ENCODE peak calls at places on chromosomes 2 and 18, in four cellular contexts. One of them, this sample, is unnamed.

GRCh38 chr2:121162893-121163292 is 122.1 kb downstream of the TFCP2L1 start:
- DNase-seq in mesenchymal stem cell: no peak
- DNase-seq in H9: no peak
- DNase-seq in neuronal stem cell: no peak
- DNase-seq in this sample: no peak

GRCh38 chr2:108820439-108820838 is 33.9 kb downstream of the CCDC138 start:
- DNase-seq in neuronal stem cell: no peak
- DNase-seq in mesenchymal stem cell: no peak
- DNase-seq in H9: no peak
- DNase-seq in this sample: no peak

GRCh38 chr2:98623657-98624056 is 15.3 kb downstream of the UNC50 start:
- DNase-seq in neuronal stem cell: no peak
- DNase-seq in H9: no peak
- DNase-seq in mesenchymal stem cell: no peak
- DNase-seq in this sample: no peak

GRCh38 chr2:60821587-60822302 is 59.6 kb upstream of the REL start:
- DNase-seq in mesenchymal stem cell: no peak
- DNase-seq in neuronal stem cell: no peak
- DNase-seq in H9: no peak
- DNase-seq in this sample: no peak

GRCh38 chr2:159249955-159250723 is 36.4 kb downstream of the WDSUB1 start:
- DNase-seq in mesenchymal stem cell: peak
- DNase-seq in neuronal stem cell: no peak
- DNase-seq in H9: no peak
- DNase-seq in this sample: no peak

GRCh38 chr2:237883951-237884392 is 24.5 kb downstream of the RAMP1 start:
- DNase-seq in neuronal stem cell: no peak
- DNase-seq in mesenchymal stem cell: no peak
- DNase-seq in H9: no peak
- DNase-seq in this sample: no peak

GRCh38 chr2:71932027-71932779 is 215.5 kb downstream of the CYP26B1 start:
- DNase-seq in neuronal stem cell: no peak
- DNase-seq in H9: peak
- DNase-seq in mesenchymal stem cell: no peak
- DNase-seq in this sample: no peak

GRCh38 chr2:218717262-218717661 is 6.6 kb downstream of the TTLL4 start:
- DNase-seq in mesenchymal stem cell: peak
- DNase-seq in H9: no peak
- DNase-seq in neuronal stem cell: no peak
- DNase-seq in this sample: no peak

GRCh38 chr2:74831693-74832530 is 2.0 kb upstream of the HK2 start:
- DNase-seq in H9: no peak
- DNase-seq in neuronal stem cell: no peak
- DNase-seq in mesenchymal stem cell: peak
- DNase-seq in this sample: no peak

GRCh38 chr2:157246212-157247067 is 11.1 kb upstream of the GALNT5 start:
- DNase-seq in neuronal stem cell: peak
- DNase-seq in H9: peak
- DNase-seq in mesenchymal stem cell: no peak
- DNase-seq in this sample: peak

GRCh38 chr18:11336241-11336640 is 186.9 kb upstream of the PIEZO2 start:
- DNase-seq in neuronal stem cell: no peak
- DNase-seq in mesenchymal stem cell: no peak
- DNase-seq in H9: no peak
- DNase-seq in this sample: no peak
- H2BK5ac ChIP-seq in neuronal stem cell: no peak
- H2BK5ac ChIP-seq in mesenchymal stem cell: no peak
- H2BK5ac ChIP-seq in H9: no peak
- H2BK5ac ChIP-seq in this sample: no peak

DNA sequence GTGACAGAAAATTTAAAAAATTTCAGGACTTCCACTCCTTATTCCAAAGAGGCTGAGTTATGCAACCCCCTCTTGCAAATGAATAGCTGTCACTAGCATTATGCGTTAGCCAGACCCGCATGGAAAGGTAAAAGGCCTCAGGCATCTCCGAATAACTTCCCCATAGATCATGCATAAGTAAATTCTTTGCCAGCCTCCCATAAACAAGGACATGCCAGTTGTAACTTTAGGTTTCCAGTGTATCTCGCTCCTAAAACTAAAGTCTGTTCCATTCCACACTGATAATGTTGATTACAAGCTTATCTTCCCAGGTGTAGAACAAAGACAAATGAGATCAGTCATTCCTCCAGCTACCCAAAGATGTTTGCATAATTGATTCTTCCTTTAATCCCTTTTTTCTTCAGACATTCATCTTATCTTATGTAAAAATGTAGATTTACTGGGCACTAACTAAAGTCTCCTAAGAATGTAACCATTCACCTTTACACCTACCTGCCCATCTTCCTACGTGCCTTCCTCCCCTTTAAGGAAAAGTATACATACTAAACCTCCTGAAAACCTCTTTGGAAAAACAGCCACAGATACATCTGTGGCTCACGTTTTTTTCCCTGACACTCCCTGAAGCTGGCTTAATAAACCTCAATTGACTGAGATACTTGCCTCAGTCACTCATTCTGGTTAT is 13.6 kb upstream of the NFU1 start:
- DNase-seq in neuronal stem cell: no peak
- DNase-seq in H9: no peak
- DNase-seq in mesenchymal stem cell: no peak
- DNase-seq in this sample: peak
- H2BK5ac ChIP-seq in neuronal stem cell: no peak
- H2BK5ac ChIP-seq in H9: no peak
- H2BK5ac ChIP-seq in mesenchymal stem cell: no peak
- H2BK5ac ChIP-seq in this sample: peak

DNA sequence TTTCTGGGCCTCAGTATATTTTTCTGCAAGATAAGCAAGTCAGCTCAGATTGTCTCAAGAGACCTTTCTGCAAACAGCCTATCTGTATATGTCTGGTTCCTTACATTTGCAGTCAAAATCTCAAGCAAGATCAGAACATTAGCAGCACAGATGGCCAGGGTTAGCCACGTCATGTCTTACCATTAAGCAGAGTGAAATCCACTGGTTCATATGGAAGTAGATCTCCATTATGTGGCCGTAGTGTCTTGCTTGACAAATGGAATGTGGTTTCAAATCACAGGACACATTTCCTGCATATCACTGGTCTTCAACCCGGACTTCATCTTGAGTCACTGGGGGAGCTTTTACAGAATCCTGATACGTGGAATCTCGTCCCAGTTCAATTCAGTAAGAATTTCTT is 500.2 kb downstream of the FBXO15 start:
- DNase-seq in H9: no peak
- DNase-seq in neuronal stem cell: no peak
- DNase-seq in mesenchymal stem cell: no peak
- DNase-seq in this sample: no peak
- H2BK5ac ChIP-seq in H9: no peak
- H2BK5ac ChIP-seq in neuronal stem cell: no peak
- H2BK5ac ChIP-seq in mesenchymal stem cell: no peak
- H2BK5ac ChIP-seq in this sample: no peak

DNA sequence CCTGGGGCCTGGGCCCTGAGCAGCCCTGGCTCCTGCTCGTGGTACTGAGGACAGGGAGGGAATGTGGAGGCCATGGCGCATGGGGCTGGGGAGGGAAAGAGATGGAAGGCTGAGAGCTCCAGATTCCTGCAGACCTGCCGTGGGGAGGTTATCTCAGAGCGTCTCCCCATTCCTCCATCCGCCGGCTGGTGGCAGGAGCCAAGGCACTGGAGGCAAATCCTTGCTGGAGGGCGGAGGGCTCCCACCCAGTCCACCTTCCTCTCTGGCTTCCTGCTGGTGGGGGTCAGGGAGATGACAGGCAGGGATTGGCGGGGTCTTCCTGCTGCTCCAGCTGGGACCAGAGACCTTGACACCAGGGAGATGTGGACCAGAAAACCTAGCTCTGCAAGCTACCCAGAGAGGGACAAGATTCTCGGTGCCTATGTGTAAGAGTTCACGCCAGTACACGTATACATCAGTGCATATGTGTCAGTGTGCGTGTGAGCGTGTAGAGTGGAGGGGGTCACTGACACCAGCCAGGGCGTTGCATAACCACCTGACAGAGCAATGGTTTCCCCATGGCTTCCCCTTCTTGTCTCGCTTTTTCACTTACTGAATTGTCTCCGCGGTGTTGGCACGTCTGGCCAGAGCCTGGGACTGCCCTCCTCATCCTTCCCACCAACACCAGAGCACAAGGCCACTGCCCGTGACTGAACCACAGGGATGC is 15.7 kb upstream of the SEMA4C start:
- DNase-seq in neuronal stem cell: no peak
- DNase-seq in mesenchymal stem cell: no peak
- DNase-seq in H9: no peak
- DNase-seq in this sample: no peak
- H2BK5ac ChIP-seq in neuronal stem cell: no peak
- H2BK5ac ChIP-seq in mesenchymal stem cell: no peak
- H2BK5ac ChIP-seq in H9: no peak
- H2BK5ac ChIP-seq in this sample: peak

GRCh38 chr2:148781544-148781943 is 93.5 kb upstream of the KIF5C start:
- DNase-seq in mesenchymal stem cell: no peak
- DNase-seq in neuronal stem cell: no peak
- DNase-seq in H9: no peak
- DNase-seq in this sample: no peak
- H2BK5ac ChIP-seq in mesenchymal stem cell: no peak
- H2BK5ac ChIP-seq in neuronal stem cell: no peak
- H2BK5ac ChIP-seq in H9: no peak
- H2BK5ac ChIP-seq in this sample: no peak

DNA sequence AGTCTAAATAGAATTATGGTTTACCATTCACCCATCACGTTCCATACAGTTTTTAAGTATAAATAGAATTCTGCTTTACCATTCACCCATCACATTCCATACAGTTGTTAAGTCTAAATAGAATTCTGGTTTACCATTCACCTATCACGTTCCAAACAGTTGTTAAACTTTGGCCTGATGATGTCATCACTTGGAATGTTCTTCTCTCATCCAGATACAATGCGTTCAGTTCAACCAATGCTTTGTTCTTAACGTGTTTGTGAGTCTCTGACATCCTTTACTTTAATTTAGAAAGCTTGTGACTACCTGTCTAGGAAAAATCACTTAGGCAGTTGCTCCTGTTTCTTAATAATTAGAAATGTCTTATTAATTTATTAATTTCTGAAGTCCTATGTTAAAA is 236.3 kb upstream of the RASGRP3 start:
- DNase-seq in H9: no peak
- DNase-seq in neuronal stem cell: no peak
- DNase-seq in mesenchymal stem cell: peak
- DNase-seq in this sample: no peak
- H2BK5ac ChIP-seq in H9: no peak
- H2BK5ac ChIP-seq in neuronal stem cell: no peak
- H2BK5ac ChIP-seq in mesenchymal stem cell: no peak
- H2BK5ac ChIP-seq in this sample: no peak

This sample was measured in H1.